ENCODE peak calls at places on chromosomes 5 and 9, in ten cellular contexts. One of them, this sample, is unnamed.

GRCh38 chr5:57937501-57937900 is 454.9 kb upstream of the ACTBL2 start:
- DNase-seq in PC-3: no peak
- DNase-seq in AG04449: no peak
- DNase-seq in KG1: no peak
- DNase-seq in fibroblast of lung: peak; percentile 10
- DNase-seq in HuH-7.5: no peak
- DNase-seq in sigmoid colon: no peak
- DNase-seq in brain microvascular endothelial cell: no peak
- DNase-seq in endodermal cell: no peak
- DNase-seq in CD8-positive, alpha-beta memory T cell: no peak
- DNase-seq in this sample: no peak

GRCh38 chr5:136042665-136043121 is 13.9 kb downstream of the TGFBI start:
- DNase-seq in KG1: no peak
- DNase-seq in fibroblast of lung: peak; percentile 82
- DNase-seq in AG04449: no peak
- DNase-seq in brain microvascular endothelial cell: peak; percentile 63
- DNase-seq in sigmoid colon: no peak
- DNase-seq in HuH-7.5: no peak
- DNase-seq in PC-3: peak; percentile 71
- DNase-seq in CD8-positive, alpha-beta memory T cell: no peak
- DNase-seq in endodermal cell: no peak
- DNase-seq in this sample: no peak

GRCh38 chr5:147906326-147907095 is at the start of gene C5orf46:
- DNase-seq in CD8-positive, alpha-beta memory T cell: no peak
- DNase-seq in sigmoid colon: no peak
- DNase-seq in KG1: no peak
- DNase-seq in PC-3: peak; percentile 96
- DNase-seq in AG04449: no peak
- DNase-seq in fibroblast of lung: peak; percentile 88
- DNase-seq in brain microvascular endothelial cell: peak; percentile 53
- DNase-seq in HuH-7.5: peak; percentile 7
- DNase-seq in endodermal cell: no peak
- DNase-seq in this sample: no peak

GRCh38 chr5:177131019-177131320 is 2.6 kb upstream of the NSD1 start:
- DNase-seq in AG04449: no peak
- DNase-seq in HuH-7.5: no peak
- DNase-seq in CD8-positive, alpha-beta memory T cell: no peak
- DNase-seq in fibroblast of lung: no peak
- DNase-seq in endodermal cell: peak; percentile 49
- DNase-seq in sigmoid colon: no peak
- DNase-seq in PC-3: no peak
- DNase-seq in KG1: no peak
- DNase-seq in brain microvascular endothelial cell: no peak
- DNase-seq in this sample: no peak

GRCh38 chr9:98248737-98249474 is 6.5 kb downstream of the TBC1D2 start:
- DNase-seq in sigmoid colon: peak; percentile 78
- DNase-seq in PC-3: peak; percentile 62
- DNase-seq in HuH-7.5: no peak
- DNase-seq in fibroblast of lung: peak; percentile 97
- DNase-seq in CD8-positive, alpha-beta memory T cell: no peak
- DNase-seq in AG04449: peak; percentile 93
- DNase-seq in endodermal cell: no peak
- DNase-seq in KG1: peak; percentile 21
- DNase-seq in brain microvascular endothelial cell: peak; percentile 92
- DNase-seq in this sample: peak; percentile 84

GRCh38 chr9:121717141-121717749 is 65.8 kb downstream of the DAB2IP start:
- DNase-seq in KG1: no peak
- DNase-seq in AG04449: no peak
- DNase-seq in brain microvascular endothelial cell: no peak
- DNase-seq in HuH-7.5: no peak
- DNase-seq in CD8-positive, alpha-beta memory T cell: no peak
- DNase-seq in fibroblast of lung: no peak
- DNase-seq in sigmoid colon: no peak
- DNase-seq in endodermal cell: no peak
- DNase-seq in PC-3: no peak
- DNase-seq in this sample: no peak

GRCh38 chr5:127962491-127962890 is 121.1 kb upstream of the SLC12A2 start:
- DNase-seq in HuH-7.5: no peak
- DNase-seq in AG04449: no peak
- DNase-seq in fibroblast of lung: no peak
- DNase-seq in endodermal cell: no peak
- DNase-seq in brain microvascular endothelial cell: peak; percentile 10
- DNase-seq in KG1: no peak
- DNase-seq in PC-3: no peak
- DNase-seq in sigmoid colon: no peak
- DNase-seq in CD8-positive, alpha-beta memory T cell: no peak
- DNase-seq in this sample: no peak

GRCh38 chr5:171776176-171776575 is 9.4 kb upstream of the SMIM23 start:
- DNase-seq in endodermal cell: no peak
- DNase-seq in brain microvascular endothelial cell: no peak
- DNase-seq in KG1: no peak
- DNase-seq in PC-3: no peak
- DNase-seq in CD8-positive, alpha-beta memory T cell: no peak
- DNase-seq in fibroblast of lung: peak; percentile 6
- DNase-seq in HuH-7.5: no peak
- DNase-seq in AG04449: no peak
- DNase-seq in sigmoid colon: no peak
- DNase-seq in this sample: no peak

GRCh38 chr5:134937547-134937946 is 30.2 kb upstream of the CATSPER3 start:
- DNase-seq in AG04449: no peak
- DNase-seq in endodermal cell: no peak
- DNase-seq in KG1: no peak
- DNase-seq in CD8-positive, alpha-beta memory T cell: no peak
- DNase-seq in PC-3: no peak
- DNase-seq in HuH-7.5: no peak
- DNase-seq in fibroblast of lung: no peak
- DNase-seq in brain microvascular endothelial cell: no peak
- DNase-seq in sigmoid colon: no peak
- DNase-seq in this sample: no peak